ENCODE peak calls at places on chromosome 13, in seven cellular contexts. Y is IMR-90, G is tibial nerve, F is astrocyte of the spinal cord, U is thoracic aorta, C is astrocyte of the cerebellum, P is Peyer's patch. O is an unnamed sample.
A peak's percentile ranks its signal among the peaks of the same experiment; 100 is the strongest.

GRCh38 chr13:103607995-103608394 is 541.8 kb upstream of the SLC10A2 start:
- DNase-seq in Y (no peak), G (no peak), F (no peak), U (no peak), C (no peak), P (no peak), O (no peak)

GRCh38 chr13:38637576-38637975 is 49.3 kb upstream of the FREM2 start:
- DNase-seq in Y (no peak), G (no peak), F (no peak), U (no peak), C (no peak), P (no peak), O (no peak)

GRCh38 chr13:43319617-43320444 is 296.4 kb downstream of the DNAJC15 start:
- DNase-seq in Y (no peak), G (no peak), F (peak; percentile 22), U (no peak), C (no peak), P (no peak), O (no peak)

GRCh38 chr13:38090913-38091312 is 221.3 kb upstream of the TRPC4 start:
- DNase-seq in Y (no peak), G (no peak), F (no peak), U (no peak), C (no peak), P (no peak), O (no peak)

GRCh38 chr13:23470706-23471610 is 37.5 kb upstream of the SACS start:
- DNase-seq in Y (no peak), G (no peak), F (no peak), U (no peak), C (no peak), P (no peak), O (no peak)

GRCh38 chr13:75458696-75459422 is 23.1 kb downstream of the TBC1D4 start:
- DNase-seq in Y (no peak), G (no peak), F (no peak), U (no peak), C (no peak), P (no peak), O (peak; percentile 24)

GRCh38 chr13:95180513-95181245 is 120.6 kb downstream of the ABCC4 start:
- DNase-seq in Y (no peak), G (no peak), F (no peak), U (no peak), C (no peak), P (no peak), O (peak; percentile 7)

GRCh38 chr13:111114362-111115050 is 604 bp upstream of the ARHGEF7 start:
- DNase-seq in Y (peak; percentile 43), G (peak; percentile 17), F (no peak), U (peak; percentile 30), C (no peak), P (no peak), O (peak; percentile 48)

DNA sequence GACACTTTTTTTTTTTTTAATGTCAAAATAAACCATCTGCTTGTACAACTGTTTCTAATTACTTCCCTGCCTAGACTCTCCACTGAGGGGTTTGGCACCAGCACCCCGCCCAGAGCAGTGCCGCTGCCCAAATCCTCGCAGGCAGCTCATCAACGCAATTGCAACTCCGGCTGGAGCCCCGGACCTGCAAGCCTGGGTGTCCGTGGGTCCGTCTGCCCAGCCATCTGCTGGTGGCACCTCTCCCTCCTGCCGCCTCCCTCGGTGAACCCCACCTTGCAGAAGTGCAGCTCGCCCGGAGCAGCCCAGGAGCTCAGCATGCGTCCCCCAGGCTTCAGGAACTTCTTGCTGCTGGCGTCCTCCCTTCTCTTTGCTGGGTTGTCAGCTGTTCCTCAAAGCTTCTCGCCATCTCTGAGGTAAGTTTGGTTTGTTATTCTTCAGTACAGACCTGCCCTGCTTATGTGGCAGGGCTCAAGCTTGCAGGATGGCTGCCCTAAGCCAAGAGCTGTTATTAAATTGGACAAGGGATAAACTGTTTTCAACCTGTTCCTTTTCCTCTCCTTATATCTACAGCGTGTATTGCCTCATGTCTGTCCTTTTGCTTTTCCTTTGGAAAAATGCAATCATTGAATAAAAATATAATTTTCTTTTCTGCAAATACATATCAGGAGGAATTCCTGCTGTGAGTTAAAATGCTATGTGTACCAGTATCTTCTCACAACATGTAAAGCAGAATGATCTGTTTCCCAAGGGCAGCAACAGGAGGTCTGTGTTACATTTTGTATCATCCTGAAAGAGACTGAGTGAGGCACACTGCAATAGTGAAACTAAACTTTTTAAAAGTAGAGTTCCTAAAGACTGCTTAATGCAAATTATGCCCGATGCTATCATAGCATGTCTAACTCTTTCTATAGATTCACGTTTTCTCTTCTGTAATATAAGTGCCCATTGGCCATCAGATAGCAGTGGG is at the start of gene ITGBL1:
- DNase-seq in Y (peak; percentile 25), G (no peak), F (peak; percentile 52), U (no peak), C (no peak), P (no peak), O (peak; percentile 7)
- H3K4me3 ChIP-seq in Y (peak within 1 kb of the TSS; percentile 50), G (peak within 1 kb of the TSS; percentile 38), F (peak within 1 kb of the TSS; percentile 43), U (peak within 1 kb of the TSS; percentile 82), C (peak within 1 kb of the TSS; percentile 33), P (no peak within 1 kb of the TSS), O (peak within 1 kb of the TSS; percentile 55)

DNA sequence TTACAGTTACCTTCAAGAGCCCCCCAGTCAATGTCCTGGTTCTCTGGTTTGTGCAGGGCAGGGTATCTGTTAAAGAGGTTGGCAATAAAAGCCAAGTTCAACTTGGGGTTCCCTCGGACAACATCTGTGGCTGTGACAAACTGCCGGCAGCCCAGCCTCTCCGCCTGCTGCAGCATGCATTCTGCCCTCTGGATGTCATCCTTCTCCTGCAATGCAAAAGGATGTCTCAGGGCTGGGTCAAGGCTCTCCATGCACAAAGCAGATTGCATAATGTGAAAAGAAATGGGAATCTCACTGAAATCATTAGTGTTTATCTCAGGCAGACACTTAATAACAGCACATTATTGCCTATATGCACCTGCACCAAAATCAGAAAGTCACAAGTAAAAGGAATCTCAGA is 35.1 kb downstream of the LCP1 start:
- DNase-seq in Y (no peak), G (no peak), F (no peak), U (no peak), C (no peak), P (no peak), O (peak; percentile 39)
- TF ChIP-seq CTCF in Y (no peak), G (no peak), F (no peak), U (no peak), C (peak; percentile 38), P (no peak), O (peak; percentile 49)

GRCh38 chr13:109394311-109394988 is 391.9 kb downstream of the IRS2 start:
- DNase-seq in Y (peak; percentile 18), G (no peak), F (no peak), U (no peak), C (no peak), P (no peak), O (no peak)

GRCh38 chr13:109396266-109396665 is 390.1 kb downstream of the IRS2 start:
- DNase-seq in Y (no peak), G (no peak), F (no peak), U (no peak), C (no peak), P (peak; percentile 60), O (peak; percentile 39)

GRCh38 chr13:109400192-109400591 is 386.2 kb downstream of the IRS2 start:
- DNase-seq in Y (no peak), G (no peak), F (no peak), U (no peak), C (no peak), P (peak; percentile 76), O (no peak)

GRCh38 chr13:109395014-109395413 is 391.4 kb downstream of the IRS2 start:
- DNase-seq in Y (no peak), G (no peak), F (no peak), U (no peak), C (no peak), P (no peak), O (no peak)

GRCh38 chr13:109397285-109397684 is 389.1 kb downstream of the IRS2 start:
- DNase-seq in Y (no peak), G (no peak), F (no peak), U (no peak), C (no peak), P (peak; percentile 50), O (no peak)
- H3K4me3 ChIP-seq in Y (no peak overlapping the region), G (no peak overlapping the region), F (no peak overlapping the region), U (no peak overlapping the region), C (no peak overlapping the region), P (no peak overlapping the region), O (no peak overlapping the region)

GRCh38 chr13:70339738-70340137 is 231.5 kb upstream of the KLHL1 start:
- DNase-seq in Y (no peak), G (no peak), F (peak; percentile 8), U (no peak), C (peak; percentile 5), P (no peak), O (peak; percentile 0)
- TF ChIP-seq CTCF in Y (peak; percentile 15), G (no peak), F (peak; percentile 65), U (no peak), C (peak; percentile 65), P (peak; percentile 65), O (peak; percentile 12)